ENCODE peak calls at places on chromosome 14, in ten cellular contexts. One of them, this sample, is unnamed.

GRCh38 chr14:92993302-92993701 is 70.4 kb downstream of the CHGA start:
- DNase-seq in HuH-7.5: no peak
- DNase-seq in nephron progenitor cell: no peak
- DNase-seq in thoracic aorta: no peak
- DNase-seq in iPS DF 19.7: no peak
- DNase-seq in tibial artery: no peak
- DNase-seq in SW 1271: no peak
- DNase-seq in HTR-8/SVneo: no peak
- DNase-seq in T-cell: no peak
- DNase-seq in fibroblast of the conjunctiva: no peak
- DNase-seq in this sample: peak; percentile 25

GRCh38 chr14:28946267-28946666 is 179.7 kb downstream of the FOXG1 start:
- DNase-seq in HuH-7.5: no peak
- DNase-seq in nephron progenitor cell: no peak
- DNase-seq in thoracic aorta: no peak
- DNase-seq in iPS DF 19.7: no peak
- DNase-seq in tibial artery: no peak
- DNase-seq in SW 1271: no peak
- DNase-seq in HTR-8/SVneo: no peak
- DNase-seq in T-cell: no peak
- DNase-seq in fibroblast of the conjunctiva: no peak
- DNase-seq in this sample: no peak

GRCh38 chr14:21039059-21039422 is 3.1 kb upstream of the RNASE7 start:
- DNase-seq in HuH-7.5: no peak
- DNase-seq in nephron progenitor cell: no peak
- DNase-seq in thoracic aorta: no peak
- DNase-seq in iPS DF 19.7: no peak
- DNase-seq in tibial artery: peak; percentile 91
- DNase-seq in SW 1271: no peak
- DNase-seq in HTR-8/SVneo: no peak
- DNase-seq in T-cell: no peak
- DNase-seq in fibroblast of the conjunctiva: peak; percentile 40
- DNase-seq in this sample: peak; percentile 23

GRCh38 chr14:55274760-55275159 is 3.5 kb downstream of the FBXO34 start:
- DNase-seq in HuH-7.5: no peak
- DNase-seq in nephron progenitor cell: no peak
- DNase-seq in thoracic aorta: no peak
- DNase-seq in iPS DF 19.7: no peak
- DNase-seq in tibial artery: no peak
- DNase-seq in SW 1271: no peak
- DNase-seq in HTR-8/SVneo: no peak
- DNase-seq in T-cell: no peak
- DNase-seq in fibroblast of the conjunctiva: no peak
- DNase-seq in this sample: peak; percentile 83

GRCh38 chr14:71803539-71804260 is 128.5 kb upstream of the RGS6 start:
- DNase-seq in HuH-7.5: no peak
- DNase-seq in nephron progenitor cell: no peak
- DNase-seq in thoracic aorta: no peak
- DNase-seq in iPS DF 19.7: no peak
- DNase-seq in tibial artery: no peak
- DNase-seq in SW 1271: peak; percentile 52
- DNase-seq in HTR-8/SVneo: no peak
- DNase-seq in T-cell: no peak
- DNase-seq in fibroblast of the conjunctiva: no peak
- DNase-seq in this sample: peak; percentile 90

GRCh38 chr14:92460541-92460915 is 53.1 kb upstream of the RIN3 start:
- DNase-seq in HuH-7.5: no peak
- DNase-seq in nephron progenitor cell: no peak
- DNase-seq in thoracic aorta: no peak
- DNase-seq in iPS DF 19.7: no peak
- DNase-seq in tibial artery: no peak
- DNase-seq in SW 1271: no peak
- DNase-seq in HTR-8/SVneo: no peak
- DNase-seq in T-cell: no peak
- DNase-seq in fibroblast of the conjunctiva: no peak
- DNase-seq in this sample: no peak

GRCh38 chr14:44287858-44288257 is 219.2 kb downstream of the FSCB start:
- DNase-seq in HuH-7.5: no peak
- DNase-seq in nephron progenitor cell: no peak
- DNase-seq in thoracic aorta: no peak
- DNase-seq in iPS DF 19.7: no peak
- DNase-seq in tibial artery: no peak
- DNase-seq in SW 1271: no peak
- DNase-seq in HTR-8/SVneo: no peak
- DNase-seq in T-cell: no peak
- DNase-seq in fibroblast of the conjunctiva: no peak
- DNase-seq in this sample: no peak

GRCh38 chr14:70188608-70189540 is at the start of gene SLC8A3:
- DNase-seq in HuH-7.5: peak; percentile 46
- DNase-seq in nephron progenitor cell: peak; percentile 71
- DNase-seq in thoracic aorta: no peak
- DNase-seq in iPS DF 19.7: no peak
- DNase-seq in tibial artery: no peak
- DNase-seq in SW 1271: peak; percentile 6
- DNase-seq in HTR-8/SVneo: peak; percentile 62
- DNase-seq in T-cell: no peak
- DNase-seq in fibroblast of the conjunctiva: no peak
- DNase-seq in this sample: peak; percentile 76